ENCODE peak calls at places on chromosomes 12 and 14, in nine cellular contexts. Q is ovary, Y is ascending aorta, O is HCT116, X is GM13977, Z is prostate gland, P is lower leg skin, J is astrocyte of the cerebellum, M is AG09309. F is an unnamed sample.

GRCh38 chr12:74847169-74847568 is 309.5 kb downstream of the ATXN7L3B start:
- DNase-seq in Z (no peak), P (no peak), J (no peak), X (no peak), O (no peak), M (no peak), Y (no peak), Q (no peak), F (no peak)

GRCh38 chr12:16603265-16603915 is 2.6 kb downstream of the LMO3 start:
- DNase-seq in P (no peak), J (no peak), Z (no peak), X (no peak), M (no peak), Y (no peak), O (no peak), Q (no peak), F (no peak)

GRCh38 chr12:110591508-110592051 is 8.5 kb upstream of the PPTC7 start:
- DNase-seq in Q (no peak), Y (no peak), Z (no peak), J (no peak), O (no peak), M (no peak), P (no peak), X (no peak), F (no peak)

GRCh38 chr12:25957898-25958253 is 606 bp upstream of the RASSF8 start:
- DNase-seq in O (no peak), X (no peak), Z (no peak), Q (peak), Y (no peak), M (peak), P (peak), J (no peak), F (no peak)

GRCh38 chr12:119202121-119202527 is 23.4 kb downstream of the HSPB8 start:
- DNase-seq in X (no peak), M (no peak), O (no peak), Q (no peak), Z (no peak), Y (no peak), P (no peak), J (no peak), F (no peak)

GRCh38 chr12:48811454-48812090 is 6.7 kb upstream of the CACNB3 start:
- DNase-seq in Q (no peak), Y (no peak), P (no peak), M (no peak), X (no peak), O (no peak), Z (no peak), J (no peak), F (no peak)

GRCh38 chr14:22657861-22658260 is 13.7 kb upstream of the OR6J1 start:
- DNase-seq in Q (no peak), M (no peak), X (no peak), J (peak), O (no peak), Z (no peak), Y (no peak), P (no peak), F (no peak)

GRCh38 chr12:27785882-27786570 is 6.0 kb upstream of the MANSC4 start:
- DNase-seq in Z (no peak), X (no peak), M (no peak), Y (no peak), P (no peak), O (no peak), Q (no peak), J (peak), F (no peak)

GRCh38 chr12:118290130-118290529 is 82.6 kb downstream of the TAOK3 start:
- DNase-seq in Q (no peak), P (no peak), O (no peak), Z (no peak), X (no peak), J (no peak), Y (no peak), M (no peak), F (no peak)

GRCh38 chr12:95465275-95465674 is 8.7 kb upstream of the METAP2 start:
- DNase-seq in Q (no peak), O (no peak), M (no peak), Z (no peak), J (no peak), Y (no peak), P (no peak), X (no peak), F (no peak)

GRCh38 chr12:76706099-76706498 is 57.8 kb upstream of the ZDHHC17 start:
- DNase-seq in X (no peak), Q (no peak), O (no peak), P (no peak), Y (no peak), J (no peak), M (no peak), Z (no peak), F (no peak)

GRCh38 chr12:94930772-94931171 is 72.7 kb downstream of the NDUFA12 start:
- DNase-seq in O (no peak), P (no peak), Q (no peak), J (no peak), M (no peak), Y (no peak), Z (no peak), X (no peak), F (no peak)

GRCh38 chr12:17928708-17929366 is 161.2 kb downstream of the RERGL start:
- DNase-seq in J (peak), Q (no peak), O (peak), P (no peak), M (peak), Z (no peak), Y (no peak), X (no peak), F (no peak)

GRCh38 chr12:34384693-34385092 is 362.4 kb downstream of the ALG10 start:
- DNase-seq in J (no peak), O (no peak), Z (no peak), Q (no peak), M (no peak), Y (no peak), P (no peak), X (no peak), F (no peak)

GRCh38 chr14:33404964-33405574 is 466.4 kb downstream of the NPAS3 start:
- DNase-seq in X (no peak), M (no peak), Y (no peak), Q (no peak), P (no peak), Z (no peak), J (no peak), O (no peak), F (no peak)

GRCh38 chr14:58598028-58598850 is 39.5 kb upstream of the DACT1 start:
- DNase-seq in Q (no peak), O (no peak), Y (no peak), X (no peak), M (no peak), Z (no peak), J (no peak), P (no peak), F (no peak)

GRCh38 chr14:103530831-103531230 is 1.8 kb downstream of the TRMT61A start:
- DNase-seq in Y (no peak), X (no peak), O (no peak), J (no peak), M (no peak), Q (no peak), P (no peak), Z (no peak), F (no peak)

GRCh38 chr14:99755629-99756603 is 37.3 kb upstream of the EML1 start:
- DNase-seq in X (peak), M (peak), Q (peak), P (peak), O (no peak), Z (no peak), Y (peak), J (peak), F (peak)

GRCh38 chr12:2256915-2257314 is 204.1 kb downstream of the CACNA1C start:
- DNase-seq in X (no peak), M (no peak), P (no peak), O (no peak), J (no peak), Q (no peak), Z (no peak), Y (no peak), F (no peak)

GRCh38 chr14:22276913-22277816 is 311.9 kb downstream of the DAD1 start:
- DNase-seq in M (no peak), Y (no peak), X (peak), Q (no peak), J (no peak), Z (no peak), O (peak), P (no peak), F (no peak)

GRCh38 chr14:71452987-71453386 is 479.2 kb upstream of the RGS6 start:
- DNase-seq in O (no peak), X (no peak), J (no peak), Z (no peak), Q (no peak), P (no peak), M (peak), Y (no peak), F (no peak)

GRCh38 chr14:79248131-79248530 is 963.2 kb downstream of the DIO2 start:
- DNase-seq in Y (no peak), O (no peak), J (no peak), Q (no peak), P (no peak), Z (no peak), X (no peak), M (no peak), F (no peak)

GRCh38 chr12:52216807-52217206 is 16.2 kb upstream of the KRT7 start:
- DNase-seq in P (no peak), J (no peak), Y (no peak), O (no peak), X (no peak), Z (peak), Q (no peak), M (no peak), F (no peak)

GRCh38 chr14:71651228-71651627 is 281.0 kb upstream of the RGS6 start:
- DNase-seq in Q (no peak), J (peak), O (no peak), Z (no peak), Y (no peak), P (no peak), M (peak), X (no peak), F (no peak)

GRCh38 chr14:62162998-62163589 is 400.9 kb downstream of the SNAPC1 start:
- DNase-seq in J (peak), X (peak), P (no peak), Q (no peak), M (peak), Y (no peak), Z (peak), O (peak), F (no peak)

GRCh38 chr12:124740691-124741137 is 123.0 kb downstream of the SCARB1 start:
- DNase-seq in J (no peak), X (peak), O (peak), Z (no peak), Y (no peak), Q (no peak), P (no peak), M (no peak), F (no peak)

GRCh38 chr14:76050797-76051392 is 65.3 kb downstream of the IFT43 start:
- DNase-seq in P (peak), O (peak), J (peak), X (peak), Q (peak), Y (no peak), Z (peak), M (peak), F (no peak)

GRCh38 chr12:91777268-91777997 is 368.2 kb downstream of the BTG1 start:
- DNase-seq in X (no peak), P (no peak), J (no peak), Q (no peak), Z (no peak), Y (no peak), M (no peak), O (peak), F (no peak)

GRCh38 chr12:107668743-107669142 is 16.9 kb upstream of the PWP1 start:
- DNase-seq in M (no peak), Q (no peak), P (no peak), X (no peak), Z (no peak), J (no peak), O (no peak), Y (no peak), F (no peak)

GRCh38 chr14:66403183-66403582 is 83.0 kb upstream of the CCDC196 start:
- DNase-seq in Y (no peak), Q (no peak), Z (no peak), X (no peak), J (no peak), M (no peak), O (no peak), P (no peak), F (no peak)

GRCh38 chr12:51326762-51327439 is 2.9 kb upstream of the BIN2 start:
- DNase-seq in Y (no peak), O (no peak), M (peak), Q (no peak), P (peak), Z (no peak), X (peak), J (no peak), F (no peak)

GRCh38 chr12:48795550-48796455 is 6.9 kb upstream of the ADCY6 start:
- DNase-seq in Q (peak), X (peak), M (no peak), O (peak), Y (no peak), J (peak), P (peak), Z (peak), F (peak)

GRCh38 chr12:84910549-84911241 is 1.9 kb downstream of the SLC6A15 start:
- DNase-seq in X (no peak), P (no peak), Q (no peak), Y (no peak), O (no peak), Z (no peak), J (no peak), M (no peak), F (no peak)

GRCh38 chr12:94594443-94594825 is 55.9 kb downstream of the TMCC3 start:
- DNase-seq in M (no peak), Y (no peak), O (no peak), J (no peak), P (no peak), Z (no peak), Q (no peak), X (no peak), F (no peak)

GRCh38 chr14:105913221-105913620 is 386.8 kb downstream of the TMEM121 start:
- DNase-seq in Z (no peak), P (no peak), M (no peak), Q (no peak), O (no peak), X (no peak), Y (no peak), J (no peak), F (no peak)

GRCh38 chr14:65173973-65174693 is 71.8 kb upstream of the MAX start:
- DNase-seq in Z (no peak), J (no peak), P (no peak), X (no peak), O (no peak), Q (no peak), M (no peak), Y (no peak), F (no peak)

GRCh38 chr14:90740946-90741681 is 75.1 kb downstream of the TTC7B start:
- DNase-seq in X (no peak), Q (no peak), J (no peak), O (no peak), Y (no peak), Z (no peak), P (no peak), M (no peak), F (no peak)

GRCh38 chr12:121916719-121917118 is 1.7 kb upstream of the CFAP251 start:
- DNase-seq in Q (no peak), P (no peak), Y (no peak), Z (no peak), M (no peak), J (no peak), X (no peak), O (no peak), F (no peak)
- TF ChIP-seq CTCF in Q (no peak), P (no peak), Y (no peak), Z (no peak), M (no peak), J (no peak), X (peak), O (no peak), F (no peak)

DNA sequence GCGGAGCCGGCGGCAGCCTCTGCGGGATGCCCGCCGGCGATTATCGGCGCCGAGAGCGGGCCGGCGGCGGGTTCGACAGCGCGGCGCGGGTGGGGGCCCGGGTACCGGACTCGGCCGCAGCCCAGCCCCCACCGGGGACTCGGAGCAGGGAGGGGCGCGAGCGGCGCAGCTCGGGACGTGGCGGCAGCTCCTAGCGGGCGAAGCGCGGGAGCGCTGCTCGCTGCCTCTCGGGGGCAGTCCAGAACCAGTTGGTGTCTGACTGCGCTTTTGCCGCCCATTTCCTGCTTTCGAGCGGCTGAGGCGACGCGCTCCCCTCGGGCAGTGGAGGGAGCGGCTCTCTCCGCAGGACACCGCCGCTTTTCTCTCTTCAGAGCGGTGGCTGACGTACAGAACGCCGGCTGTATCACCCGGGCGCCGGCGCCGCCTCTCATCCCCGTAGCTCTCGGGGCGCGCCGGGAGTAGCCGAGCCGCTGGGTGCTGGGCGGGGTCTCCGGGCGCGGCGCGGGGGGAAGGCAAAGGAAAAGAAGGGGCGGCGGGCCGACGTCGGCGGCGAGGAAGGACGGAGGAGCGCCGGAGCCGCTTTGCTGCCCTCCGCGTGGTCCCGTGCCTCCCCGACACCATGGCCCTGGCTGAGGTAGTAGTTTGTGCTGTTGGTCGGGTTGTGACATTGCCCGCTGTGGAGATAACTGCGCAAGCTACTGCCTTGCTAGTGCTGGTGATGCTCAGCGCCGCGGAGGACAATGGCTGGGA is 136.6 kb downstream of the MON2 start:
- DNase-seq in Q (peak), Z (peak), P (peak), O (peak), J (peak), M (peak), X (peak), Y (peak), F (peak)
- TF ChIP-seq CTCF in Q (peak), Z (peak), P (no peak), O (no peak), J (peak), M (peak), X (peak), Y (peak), F (no peak)

GRCh38 chr14:81302613-81303012 is 81.9 kb upstream of the GTF2A1 start:
- DNase-seq in P (no peak), J (no peak), Y (no peak), O (peak), Q (no peak), X (no peak), Z (no peak), M (no peak), F (no peak)
- TF ChIP-seq CTCF in P (no peak), J (no peak), Y (no peak), O (peak), Q (no peak), X (no peak), Z (no peak), M (no peak), F (no peak)

GRCh38 chr14:104563742-104564615 is 15.6 kb upstream of the C14orf180 start:
- DNase-seq in Q (peak), M (no peak), J (no peak), Y (no peak), O (peak), P (peak), Z (peak), X (peak), F (peak)
- TF ChIP-seq CTCF in Q (peak), M (peak), J (peak), Y (peak), O (peak), P (no peak), Z (peak), X (peak), F (no peak)

GRCh38 chr14:101737414-101738367 is 23.8 kb upstream of the PPP2R5C start:
- DNase-seq in Z (no peak), X (no peak), Q (no peak), M (no peak), J (no peak), Y (no peak), O (no peak), P (no peak), F (no peak)
- TF ChIP-seq CTCF in Z (no peak), X (peak), Q (no peak), M (peak), J (no peak), Y (no peak), O (peak), P (no peak), F (no peak)

F was measured in omental fat pad.